ENCODE peak calls at places on chromosomes 1 and 21, in four cellular contexts. S is progenitor cell of endocrine pancreas, G is HFFc6, W is testis. V is an unnamed sample.
A peak's percentile ranks its signal among the peaks of the same experiment; 100 is the strongest.

GRCh38 chr1:17306407-17306806 is 1.6 kb upstream of the PADI4 start:
- DNase-seq in S (no peak), G (no peak), W (no peak), V (no peak)

GRCh38 chr1:209589440-209589839 is 5.9 kb downstream of the CAMK1G start:
- DNase-seq in S (no peak), G (peak; percentile 40), W (no peak), V (peak; percentile 24)

GRCh38 chr1:46517010-46517600 is 27.5 kb downstream of the DMBX1 start:
- DNase-seq in S (no peak), G (no peak), W (no peak), V (peak; percentile 88)

GRCh38 chr1:156407344-156407743 is 38.3 kb downstream of the RHBG start:
- DNase-seq in S (no peak), G (no peak), W (no peak), V (no peak)

GRCh38 chr1:2642560-2643413 is 10.0 kb upstream of the MMEL1 start:
- DNase-seq in S (peak; percentile 88), G (peak; percentile 83), W (peak; percentile 95), V (peak; percentile 87)

GRCh38 chr1:205528887-205529825 is 24.7 kb downstream of the CDK18 start:
- DNase-seq in S (peak; percentile 92), G (peak; percentile 62), W (peak; percentile 90), V (peak; percentile 89)

GRCh38 chr1:45221716-45222115 is 15.3 kb upstream of the ZSWIM5 start:
- DNase-seq in S (no peak), G (no peak), W (no peak), V (peak; percentile 13)

GRCh38 chr1:40898434-40898900 is 36.3 kb upstream of the CITED4 start:
- DNase-seq in S (no peak), G (no peak), W (no peak), V (peak; percentile 74)

GRCh38 chr1:27668121-27668807 is 3.7 kb downstream of the IFI6 start:
- DNase-seq in S (no peak), G (no peak), W (no peak), V (no peak)

GRCh38 chr1:47182681-47183235 is 7.1 kb downstream of the PDZK1IP1 start:
- DNase-seq in S (no peak), G (no peak), W (no peak), V (no peak)

GRCh38 chr1:182200025-182200814 is 138.7 kb upstream of the ZNF648 start:
- DNase-seq in S (no peak), G (no peak), W (no peak), V (no peak)

GRCh38 chr1:167913895-167914502 is at the start of gene ADCY10:
- DNase-seq in S (no peak), G (no peak), W (no peak), V (no peak)

GRCh38 chr1:27006683-27007082 is 6.0 kb downstream of the TENT5B start:
- DNase-seq in S (no peak), G (no peak), W (no peak), V (no peak)

GRCh38 chr21:34135330-34135729 is 62.0 kb downstream of the MRPS6 start:
- DNase-seq in S (no peak), G (no peak), W (no peak), V (no peak)

GRCh38 chr1:78762113-78762512 is 112.5 kb downstream of the IFI44 start:
- DNase-seq in S (no peak), G (no peak), W (no peak), V (no peak)

GRCh38 chr1:203769505-203770343 is 4.7 kb downstream of the LAX1 start:
- DNase-seq in S (no peak), G (peak; percentile 76), W (peak; percentile 48), V (peak; percentile 99)

GRCh38 chr1:115129071-115129640 is 39.9 kb upstream of the TSPAN2 start:
- DNase-seq in S (no peak), G (no peak), W (no peak), V (no peak)

GRCh38 chr1:53682881-53683280 is 56.1 kb downstream of the GLIS1 start:
- DNase-seq in S (no peak), G (no peak), W (no peak), V (no peak)

GRCh38 chr1:17624540-17625256 is 85.2 kb downstream of the ARHGEF10L start:
- DNase-seq in S (no peak), G (peak; percentile 63), W (no peak), V (peak; percentile 92)

GRCh38 chr1:225437710-225438437 is 10.0 kb upstream of the LBR start:
- DNase-seq in S (no peak), G (no peak), W (no peak), V (peak; percentile 73)

GRCh38 chr1:222417264-222417663 is 130.6 kb downstream of the HHIPL2 start:
- DNase-seq in S (no peak), G (no peak), W (no peak), V (peak; percentile 27)

GRCh38 chr1:84300991-84301758 is at the start of gene SAMD13:
- DNase-seq in S (no peak), G (peak; percentile 43), W (peak; percentile 93), V (peak; percentile 76)

GRCh38 chr1:81007024-81007423 is 793.7 kb upstream of the ADGRL2 start:
- DNase-seq in S (no peak), G (no peak), W (no peak), V (peak; percentile 21)

GRCh38 chr1:25198731-25199231 is 33.5 kb downstream of the SYF2 start:
- DNase-seq in S (no peak), G (no peak), W (no peak), V (no peak)

GRCh38 chr1:78437393-78437792 is 53.4 kb upstream of the PTGFR start:
- DNase-seq in S (no peak), G (no peak), W (no peak), V (no peak)

GRCh38 chr1:92759361-92759760 is 25.5 kb downstream of the EVI5 start:
- DNase-seq in S (no peak), G (no peak), W (no peak), V (peak; percentile 16)

GRCh38 chr1:156281281-156282142 is 1.1 kb downstream of the SMG5 start:
- DNase-seq in S (no peak), G (peak; percentile 77), W (peak; percentile 73), V (peak; percentile 77)

GRCh38 chr1:201275266-201275666 is 8.0 kb upstream of the PKP1 start:
- DNase-seq in S (no peak), G (peak; percentile 38), W (no peak), V (peak; percentile 100)

GRCh38 chr1:43348809-43349593 is 9.8 kb upstream of the CDC20 start:
- DNase-seq in S (peak; percentile 95), G (no peak), W (peak; percentile 91), V (peak; percentile 88)

GRCh38 chr1:159091547-159092397 is 15.2 kb upstream of the AIM2 start:
- DNase-seq in S (no peak), G (peak; percentile 77), W (no peak), V (peak; percentile 88)

GRCh38 chr1:55813619-55814018 is 598.5 kb upstream of the USP24 start:
- DNase-seq in S (no peak), G (no peak), W (peak; percentile 44), V (peak; percentile 63)

GRCh38 chr1:211944733-211945500 is 90.4 kb downstream of the INTS7 start:
- DNase-seq in S (no peak), G (no peak), W (peak; percentile 42), V (peak; percentile 96)
- TF ChIP-seq CTCF in S (peak; percentile 53), G (peak; percentile 32), W (no peak), V (peak; percentile 96)

GRCh38 chr1:178037510-178038253 is 56.2 kb upstream of the RASAL2 start:
- DNase-seq in S (peak; percentile 68), G (peak; percentile 24), W (peak; percentile 86), V (no peak)
- TF ChIP-seq CTCF in S (peak; percentile 52), G (peak; percentile 59), W (no peak), V (no peak)

GRCh38 chr21:44018127-44018526 is 6.0 kb downstream of the TRAPPC10 start:
- DNase-seq in S (no peak), G (no peak), W (no peak), V (no peak)
- TF ChIP-seq CTCF in S (no peak), G (no peak), W (no peak), V (no peak)

DNA sequence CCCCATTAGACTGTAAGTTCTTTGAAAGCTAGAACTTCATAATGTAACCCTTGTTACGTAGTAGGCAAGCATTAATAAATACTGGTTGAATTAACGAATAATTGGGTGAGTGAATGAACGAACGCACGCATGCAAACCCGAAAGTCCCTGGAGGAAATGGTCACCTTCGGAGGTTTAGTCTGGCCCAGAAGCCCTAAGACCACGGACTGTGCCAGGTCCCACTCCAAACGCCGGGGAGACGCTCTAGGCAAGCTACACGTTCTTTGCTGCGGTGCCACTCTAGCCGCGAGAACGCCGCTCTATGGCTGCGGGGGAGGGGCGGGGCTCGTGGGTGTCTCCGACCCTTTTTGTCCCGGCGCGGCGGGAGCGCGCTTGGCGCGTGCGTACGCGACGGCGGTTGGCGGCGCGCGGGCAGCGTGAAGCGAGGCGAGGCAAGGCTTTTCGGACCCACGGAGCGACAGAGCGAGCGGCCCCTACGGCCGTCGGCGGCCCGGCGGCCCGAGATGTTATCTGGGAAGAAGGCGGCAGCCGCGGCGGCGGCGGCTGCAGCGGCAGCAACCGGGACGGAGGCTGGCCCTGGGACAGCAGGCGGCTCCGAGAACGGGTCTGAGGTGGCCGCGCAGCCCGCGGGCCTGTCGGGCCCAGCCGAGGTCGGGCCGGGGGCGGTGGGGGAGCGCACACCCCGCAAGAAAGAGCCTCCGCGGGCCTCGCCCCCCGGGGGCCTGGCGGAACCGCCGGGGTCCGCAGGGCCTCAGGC is at the start of gene KDM1A:
- DNase-seq in S (peak; percentile 93), G (peak; percentile 96), W (peak; percentile 99), V (peak; percentile 98)
- TF ChIP-seq CTCF in S (peak; percentile 38), G (no peak), W (peak; percentile 0), V (no peak)

GRCh38 chr1:217431395-217431794 is 199.5 kb downstream of the GPATCH2 start:
- DNase-seq in S (no peak), G (no peak), W (no peak), V (peak; percentile 29)
- TF ChIP-seq CTCF in S (no peak), G (no peak), W (no peak), V (peak; percentile 23)

GRCh38 chr1:37486680-37487618 is 12.6 kb downstream of the ZC3H12A start:
- DNase-seq in S (peak; percentile 74), G (peak; percentile 59), W (peak; percentile 79), V (peak; percentile 86)

GRCh38 chr1:37485902-37486679 is 11.7 kb downstream of the ZC3H12A start:
- DNase-seq in S (no peak), G (no peak), W (no peak), V (peak; percentile 78)

GRCh38 chr1:37484325-37485051 is 10.1 kb downstream of the ZC3H12A start:
- DNase-seq in S (no peak), G (no peak), W (no peak), V (peak; percentile 75)

GRCh38 chr1:37483785-37484184 is 9.4 kb downstream of the ZC3H12A start:
- DNase-seq in S (no peak), G (no peak), W (no peak), V (peak; percentile 21)

DNA sequence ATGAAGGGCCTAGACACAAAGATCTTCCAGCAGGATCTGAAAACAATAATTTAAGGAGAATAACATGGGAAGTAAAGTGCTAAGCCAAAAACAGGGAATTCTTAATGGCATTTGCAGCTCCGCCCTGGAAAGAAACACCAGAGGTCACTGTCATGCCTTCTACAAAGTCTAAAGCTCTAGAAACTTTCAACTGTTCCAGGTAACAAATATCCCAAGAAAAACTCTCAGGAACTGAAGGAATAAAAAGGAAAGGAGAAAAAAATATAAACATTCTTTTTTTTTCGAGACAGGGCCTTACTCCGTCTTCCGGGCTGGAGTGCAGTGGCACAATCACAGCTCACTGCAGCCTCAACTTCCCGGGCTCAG is 13.2 kb downstream of the ZC3H12A start:
- DNase-seq in S (no peak), G (no peak), W (no peak), V (no peak)
- TF ChIP-seq CTCF in S (no peak), G (peak; percentile 29), W (no peak), V (no peak)

V was measured in MCF 10A.